ENCODE peak calls at places on chromosomes 2 and 18, in six cellular contexts. T is colonic mucosa, V is IMR-90, R is uterus, S is upper lobe of left lung, Y is SJSA1. H is an unnamed sample.

GRCh38 chr18:4017479-4017878 is 437.6 kb downstream of the DLGAP1 start:
- DNase-seq in T (no peak), V (peak; percentile 2), R (no peak), S (no peak), Y (no peak), H (no peak)

GRCh38 chr2:31386648-31387047 is 27.9 kb downstream of the XDH start:
- DNase-seq in T (no peak), V (no peak), R (no peak), S (no peak), Y (no peak), H (no peak)

GRCh38 chr2:135997380-135997779 is 12.0 kb upstream of the DARS1 start:
- DNase-seq in T (no peak), V (no peak), R (no peak), S (peak; percentile 51), Y (no peak), H (no peak)

GRCh38 chr2:155525194-155525593 is 807.3 kb downstream of the NR4A2 start:
- DNase-seq in T (no peak), V (no peak), R (no peak), S (no peak), Y (no peak), H (no peak)

GRCh38 chr2:103166406-103167324 is 404.8 kb downstream of the TMEM182 start:
- DNase-seq in T (peak; percentile 37), V (no peak), R (no peak), S (no peak), Y (no peak), H (no peak)

GRCh38 chr2:125405816-125406215 is 1250.1 kb upstream of the GYPC start:
- DNase-seq in T (no peak), V (peak; percentile 97), R (no peak), S (no peak), Y (peak; percentile 65), H (no peak)

GRCh38 chr2:16249269-16250055 is 309.1 kb downstream of the MYCN start:
- DNase-seq in T (no peak), V (no peak), R (no peak), S (no peak), Y (no peak), H (no peak)

GRCh38 chr2:20424300-20425290 is 22.3 kb upstream of the RHOB start:
- DNase-seq in T (peak; percentile 47), V (peak; percentile 93), R (peak; percentile 21), S (peak; percentile 79), Y (peak; percentile 92), H (peak; percentile 34)

GRCh38 chr2:97673187-97673914 is 3.8 kb downstream of the C2orf92 start:
- DNase-seq in T (no peak), V (peak; percentile 17), R (no peak), S (no peak), Y (no peak), H (no peak)

GRCh38 chr2:174971868-174972781 is 33.1 kb downstream of the CHN1 start:
- DNase-seq in T (peak; percentile 68), V (peak; percentile 75), R (no peak), S (no peak), Y (peak; percentile 63), H (no peak)

GRCh38 chr18:53941601-53942335 is 282.7 kb downstream of the MBD2 start:
- DNase-seq in T (no peak), V (no peak), R (no peak), S (no peak), Y (no peak), H (no peak)

GRCh38 chr2:71792926-71793761 is 339.8 kb downstream of the DYSF start:
- DNase-seq in T (no peak), V (peak; percentile 38), R (no peak), S (no peak), Y (peak; percentile 91), H (no peak)

GRCh38 chr2:44118257-44118656 is 50.4 kb upstream of the PPM1B start:
- DNase-seq in T (no peak), V (peak; percentile 34), R (no peak), S (no peak), Y (no peak), H (no peak)

GRCh38 chr2:220243571-220243970 is 616.1 kb downstream of the SLC4A3 start:
- DNase-seq in T (no peak), V (no peak), R (no peak), S (no peak), Y (peak; percentile 33), H (no peak)

GRCh38 chr2:15803186-15803986 is 137.0 kb upstream of the MYCN start:
- DNase-seq in T (no peak), V (no peak), R (no peak), S (no peak), Y (no peak), H (no peak)

DNA sequence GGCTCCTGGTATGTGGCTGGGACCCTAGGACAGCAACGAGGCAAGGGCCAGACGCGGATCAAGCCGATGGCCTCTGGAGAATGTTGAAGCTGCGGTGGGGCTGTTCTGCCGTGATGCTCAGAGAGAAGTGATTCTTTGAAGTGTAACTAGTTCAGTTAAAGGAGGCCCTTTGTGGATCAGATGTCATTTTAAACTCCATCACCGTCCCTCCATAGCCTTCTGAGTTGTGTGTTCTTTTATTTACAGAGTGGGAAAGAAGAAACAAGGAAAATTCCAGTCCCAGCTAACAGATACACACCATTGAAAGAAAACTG is 403 bp downstream of the PNO1 start:
- DNase-seq in T (no peak), V (no peak), R (no peak), S (no peak), Y (no peak), H (no peak)
- H3K4me1 ChIP-seq in T (peaks cover 6% of the 10 kb centered on the region), V (no peaks in the 10 kb centered on the region), R (peaks cover 10% of the 10 kb centered on the region), S (peaks cover 22% of the 10 kb centered on the region), Y (peaks cover 10% of the 10 kb centered on the region), H (no peaks in the 10 kb centered on the region)

GRCh38 chr2:24434576-24434975 is 56.5 kb upstream of the NCOA1 start:
- DNase-seq in T (no peak), V (no peak), R (no peak), S (no peak), Y (no peak), H (peak; percentile 72)
- H3K9me3 ChIP-seq in T (no peaks in the 10 kb centered on the region), V (no peaks in the 10 kb centered on the region), R (no peaks in the 10 kb centered on the region), S (no peaks in the 10 kb centered on the region), Y (no peaks in the 10 kb centered on the region), H (no peaks in the 10 kb centered on the region)

GRCh38 chr2:190999058-190999457 is 14.9 kb downstream of the STAT1 start:
- DNase-seq in T (no peak), V (no peak), R (no peak), S (no peak), Y (no peak), H (no peak)

GRCh38 chr2:191003405-191004309 is 10.3 kb downstream of the STAT1 start:
- DNase-seq in T (no peak), V (no peak), R (no peak), S (no peak), Y (no peak), H (no peak)

GRCh38 chr2:191001624-191002023 is 12.3 kb downstream of the STAT1 start:
- DNase-seq in T (no peak), V (no peak), R (no peak), S (no peak), Y (no peak), H (no peak)

GRCh38 chr2:190999949-191000665 is 13.9 kb downstream of the STAT1 start:
- DNase-seq in T (no peak), V (no peak), R (no peak), S (no peak), Y (no peak), H (no peak)

DNA sequence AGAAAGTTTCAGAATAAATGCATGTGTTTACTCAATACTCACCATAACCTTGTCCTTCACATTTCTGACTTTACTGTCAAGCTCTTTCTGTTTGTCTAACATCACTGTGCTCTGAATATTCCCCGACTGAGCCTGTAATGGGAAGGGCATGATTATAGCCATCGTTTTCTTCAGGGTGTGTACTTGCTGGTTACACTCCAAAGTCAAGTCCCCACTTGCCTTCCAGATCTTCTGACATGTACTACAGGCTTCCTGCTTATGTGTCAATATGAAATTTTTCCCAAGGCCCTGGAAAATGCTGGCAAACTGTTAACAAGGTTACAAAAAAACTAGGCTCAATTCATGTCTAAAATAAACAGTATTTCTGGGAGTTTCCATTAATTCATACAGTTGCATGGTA is 12.9 kb downstream of the STAT1 start:
- DNase-seq in T (no peak), V (no peak), R (no peak), S (no peak), Y (no peak), H (no peak)
- H3K27ac ChIP-seq in T (no peak overlapping the region), V (no peak overlapping the region), R (no peak overlapping the region), S (no peak overlapping the region), Y (no peak overlapping the region), H (no peak overlapping the region)

DNA sequence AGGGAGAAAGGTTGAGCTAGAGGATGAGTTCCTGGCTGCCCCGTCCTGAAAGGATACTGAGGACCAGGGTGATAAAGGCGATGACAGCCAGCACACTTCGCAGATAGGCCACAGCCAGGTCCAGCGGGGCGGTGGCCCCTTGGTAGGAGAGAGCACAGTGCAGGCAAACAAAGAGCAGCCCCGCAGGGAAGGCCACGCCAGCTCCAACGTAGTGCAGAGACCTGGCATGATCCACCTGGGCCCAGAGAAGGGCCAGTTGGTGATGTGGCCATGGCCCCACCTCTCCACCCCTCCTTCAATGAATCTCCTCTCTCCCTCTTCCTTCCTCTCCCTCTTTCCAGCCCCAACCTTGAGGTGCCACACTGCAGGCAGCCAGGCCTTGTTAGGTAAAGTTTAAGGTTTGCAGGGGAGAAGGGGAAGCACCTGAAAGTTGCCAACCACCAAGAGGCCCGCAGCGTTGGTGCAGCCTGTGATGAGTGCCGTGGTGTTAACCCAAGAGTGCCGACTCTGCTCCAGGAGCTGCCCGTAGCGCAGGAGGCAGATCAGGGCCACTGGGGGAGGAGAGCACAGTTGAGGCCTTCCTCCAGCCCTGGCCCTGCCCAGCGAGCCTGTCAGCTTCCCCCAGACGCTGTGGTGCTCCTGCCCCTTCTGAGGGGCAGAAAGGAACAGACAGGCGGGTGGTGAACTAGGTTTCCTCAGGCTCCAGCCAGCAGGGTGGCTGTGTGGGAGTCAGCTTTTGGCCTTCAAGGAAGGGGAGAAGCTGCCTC is 2.8 kb downstream of the TMEM150A start:
- DNase-seq in T (no peak), V (no peak), R (no peak), S (no peak), Y (no peak), H (no peak)
- H3K4me1 ChIP-seq in T (peaks cover 10% of the 10 kb centered on the region), V (peaks cover 18% of the 10 kb centered on the region), R (peaks cover 3% of the 10 kb centered on the region), S (peaks cover 36% of the 10 kb centered on the region), Y (peaks cover 26% of the 10 kb centered on the region), H (peaks cover 15% of the 10 kb centered on the region)

GRCh38 chr18:45837283-45838070 is 12.0 kb downstream of the SIGLEC15 start:
- DNase-seq in T (peak; percentile 50), V (no peak), R (no peak), S (peak; percentile 50), Y (no peak), H (peak; percentile 84)

GRCh38 chr18:45839415-45840395 is 14.2 kb downstream of the SIGLEC15 start:
- DNase-seq in T (no peak), V (peak; percentile 80), R (no peak), S (no peak), Y (peak; percentile 67), H (no peak)

GRCh38 chr18:45836242-45837215 is 11.1 kb downstream of the SIGLEC15 start:
- DNase-seq in T (no peak), V (peak; percentile 33), R (no peak), S (no peak), Y (no peak), H (no peak)

GRCh38 chr18:45841060-45841764 is 15.7 kb downstream of the SIGLEC15 start:
- DNase-seq in T (no peak), V (no peak), R (no peak), S (no peak), Y (no peak), H (no peak)

GRCh38 chr18:45838302-45839070 is 13.0 kb downstream of the SIGLEC15 start:
- DNase-seq in T (no peak), V (no peak), R (no peak), S (no peak), Y (no peak), H (no peak)
- H3K9me3 ChIP-seq in T (no peaks in the 10 kb centered on the region), V (no peaks in the 10 kb centered on the region), R (no peaks in the 10 kb centered on the region), S (no peaks in the 10 kb centered on the region), Y (no peaks in the 10 kb centered on the region), H (no peaks in the 10 kb centered on the region)

GRCh38 chr2:183010112-183010511 is 28.1 kb downstream of the NCKAP1 start:
- DNase-seq in T (no peak), V (peak; percentile 88), R (no peak), S (no peak), Y (no peak), H (peak; percentile 48)
- H3K27ac ChIP-seq in T (no peak overlapping the region), V (peak overlapping the region; percentile 58), R (no peak overlapping the region), S (no peak overlapping the region), Y (no peak overlapping the region), H (peak overlapping the region; percentile 23)